ENCODE peak calls at places on chromosomes 16 and 17, in eight cellular contexts. One of them, this sample, is unnamed.

GRCh38 chr17:67830440-67830839 is 5.1 kb downstream of the BPTF start:
- DNase-seq in mesothelial cell of epicardium: no peak
- DNase-seq in fibroblast of lung: peak; percentile 12
- DNase-seq in adrenal gland: no peak
- DNase-seq in hepatocyte: peak; percentile 23
- DNase-seq in sigmoid colon: no peak
- DNase-seq in testis: peak; percentile 50
- DNase-seq in glutamatergic neuron: no peak
- DNase-seq in this sample: no peak

GRCh38 chr17:80980397-80981061 is 11.1 kb upstream of the CHMP6 start:
- DNase-seq in glutamatergic neuron: no peak
- DNase-seq in adrenal gland: no peak
- DNase-seq in testis: no peak
- DNase-seq in hepatocyte: no peak
- DNase-seq in fibroblast of lung: peak; percentile 59
- DNase-seq in sigmoid colon: no peak
- DNase-seq in mesothelial cell of epicardium: no peak
- DNase-seq in this sample: no peak

GRCh38 chr16:85613609-85614337 is 651 bp downstream of the GSE1 start:
- DNase-seq in hepatocyte: peak; percentile 76
- DNase-seq in sigmoid colon: peak; percentile 86
- DNase-seq in testis: peak; percentile 64
- DNase-seq in fibroblast of lung: peak; percentile 43
- DNase-seq in mesothelial cell of epicardium: no peak
- DNase-seq in glutamatergic neuron: peak; percentile 90
- DNase-seq in adrenal gland: peak; percentile 69
- DNase-seq in this sample: peak; percentile 69

GRCh38 chr16:10754941-10755340 is 11.3 kb downstream of the NUBP1 start:
- DNase-seq in fibroblast of lung: peak; percentile 80
- DNase-seq in testis: no peak
- DNase-seq in hepatocyte: no peak
- DNase-seq in glutamatergic neuron: no peak
- DNase-seq in mesothelial cell of epicardium: no peak
- DNase-seq in sigmoid colon: no peak
- DNase-seq in adrenal gland: no peak
- DNase-seq in this sample: no peak

GRCh38 chr17:14886200-14886739 is 378.9 kb downstream of the PMP22 start:
- DNase-seq in mesothelial cell of epicardium: no peak
- DNase-seq in testis: no peak
- DNase-seq in glutamatergic neuron: no peak
- DNase-seq in fibroblast of lung: no peak
- DNase-seq in sigmoid colon: no peak
- DNase-seq in adrenal gland: no peak
- DNase-seq in hepatocyte: no peak
- DNase-seq in this sample: no peak

GRCh38 chr16:68884867-68885266 is 41.5 kb downstream of the TANGO6 start:
- DNase-seq in adrenal gland: no peak
- DNase-seq in mesothelial cell of epicardium: no peak
- DNase-seq in testis: no peak
- DNase-seq in glutamatergic neuron: no peak
- DNase-seq in fibroblast of lung: no peak
- DNase-seq in sigmoid colon: no peak
- DNase-seq in hepatocyte: no peak
- DNase-seq in this sample: no peak

GRCh38 chr17:56593741-56594527 is 435 bp downstream of the NOG start:
- DNase-seq in mesothelial cell of epicardium: peak; percentile 50
- DNase-seq in testis: peak; percentile 63
- DNase-seq in glutamatergic neuron: peak; percentile 73
- DNase-seq in hepatocyte: peak; percentile 64
- DNase-seq in fibroblast of lung: peak; percentile 80
- DNase-seq in adrenal gland: peak; percentile 62
- DNase-seq in sigmoid colon: peak; percentile 72
- DNase-seq in this sample: peak; percentile 55

GRCh38 chr17:49218941-49219913 is 8.7 kb downstream of the ABI3 start:
- DNase-seq in sigmoid colon: no peak
- DNase-seq in adrenal gland: no peak
- DNase-seq in glutamatergic neuron: no peak
- DNase-seq in fibroblast of lung: no peak
- DNase-seq in mesothelial cell of epicardium: no peak
- DNase-seq in testis: no peak
- DNase-seq in hepatocyte: no peak
- DNase-seq in this sample: peak; percentile 56

DNA sequence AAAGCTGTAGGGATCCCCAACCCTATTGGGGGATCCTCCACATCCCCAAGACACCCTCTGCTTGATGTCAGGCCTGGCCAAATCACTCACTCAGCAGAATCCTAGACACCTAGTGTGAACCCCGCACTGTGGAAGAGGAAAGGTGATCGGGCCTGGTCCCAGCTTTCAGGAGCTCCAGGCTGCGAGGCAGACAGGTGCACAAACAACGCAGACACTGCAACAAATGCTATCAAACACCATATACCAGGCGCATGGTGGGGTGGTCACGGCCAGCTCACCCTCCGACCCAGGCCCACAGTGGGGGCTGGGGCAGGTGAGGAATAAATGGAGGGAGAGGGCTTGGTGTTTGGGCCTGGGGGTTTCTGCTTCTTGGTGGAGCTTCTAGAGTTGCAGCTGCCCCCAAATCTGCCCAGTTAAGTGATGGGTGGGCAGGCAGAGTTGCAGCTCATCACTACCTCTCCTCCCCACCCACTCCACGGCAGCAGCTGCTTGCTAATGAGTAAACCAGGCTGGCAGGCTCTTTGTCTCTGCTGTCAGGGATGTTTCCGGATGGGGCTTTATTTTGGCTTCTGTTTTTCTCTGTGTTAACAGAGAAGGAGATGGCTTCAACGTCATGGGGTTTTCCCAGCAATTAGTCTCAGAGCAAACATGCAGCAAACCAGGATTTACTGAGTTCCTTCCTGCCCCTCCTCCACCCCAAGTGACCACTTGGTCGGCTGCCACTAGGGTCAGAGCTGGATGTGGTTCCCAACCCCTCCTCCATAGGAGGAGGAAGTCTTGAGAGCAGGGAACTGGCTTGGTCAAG is 46.6 kb downstream of the PECAM1 start:
- DNase-seq in adrenal gland: peak; percentile 65
- DNase-seq in hepatocyte: peak; percentile 69
- DNase-seq in sigmoid colon: peak; percentile 79
- DNase-seq in glutamatergic neuron: no peak
- DNase-seq in mesothelial cell of epicardium: no peak
- DNase-seq in testis: peak; percentile 47
- DNase-seq in fibroblast of lung: peak; percentile 93
- DNase-seq in this sample: peak; percentile 76
- TF ChIP-seq CTCF in adrenal gland: no peak
- TF ChIP-seq CTCF in hepatocyte: no peak
- TF ChIP-seq CTCF in sigmoid colon: no peak
- TF ChIP-seq CTCF in glutamatergic neuron: no peak
- TF ChIP-seq CTCF in mesothelial cell of epicardium: no peak
- TF ChIP-seq CTCF in testis: no peak
- TF ChIP-seq CTCF in fibroblast of lung: no peak
- TF ChIP-seq CTCF in this sample: no peak

GRCh38 chr17:58427807-58428206 is 10.5 kb upstream of the RNF43 start:
- DNase-seq in mesothelial cell of epicardium: no peak
- DNase-seq in glutamatergic neuron: no peak
- DNase-seq in fibroblast of lung: no peak
- DNase-seq in testis: no peak
- DNase-seq in hepatocyte: no peak
- DNase-seq in adrenal gland: no peak
- DNase-seq in sigmoid colon: no peak
- DNase-seq in this sample: no peak

GRCh38 chr17:58436805-58437239 is 19.5 kb upstream of the RNF43 start:
- DNase-seq in fibroblast of lung: no peak
- DNase-seq in hepatocyte: no peak
- DNase-seq in glutamatergic neuron: no peak
- DNase-seq in mesothelial cell of epicardium: no peak
- DNase-seq in testis: no peak
- DNase-seq in adrenal gland: no peak
- DNase-seq in sigmoid colon: no peak
- DNase-seq in this sample: no peak

GRCh38 chr17:58432806-58433573 is 15.7 kb upstream of the RNF43 start:
- DNase-seq in fibroblast of lung: no peak
- DNase-seq in hepatocyte: no peak
- DNase-seq in glutamatergic neuron: no peak
- DNase-seq in mesothelial cell of epicardium: no peak
- DNase-seq in adrenal gland: no peak
- DNase-seq in sigmoid colon: no peak
- DNase-seq in testis: no peak
- DNase-seq in this sample: no peak
- TF ChIP-seq CTCF in fibroblast of lung: no peak
- TF ChIP-seq CTCF in hepatocyte: no peak
- TF ChIP-seq CTCF in glutamatergic neuron: no peak
- TF ChIP-seq CTCF in mesothelial cell of epicardium: no peak
- TF ChIP-seq CTCF in adrenal gland: no peak
- TF ChIP-seq CTCF in sigmoid colon: no peak
- TF ChIP-seq CTCF in testis: no peak
- TF ChIP-seq CTCF in this sample: no peak

GRCh38 chr17:6427284-6427781 is 7.6 kb downstream of the AIPL1 start:
- DNase-seq in hepatocyte: no peak
- DNase-seq in adrenal gland: no peak
- DNase-seq in sigmoid colon: no peak
- DNase-seq in testis: no peak
- DNase-seq in fibroblast of lung: peak; percentile 62
- DNase-seq in glutamatergic neuron: no peak
- DNase-seq in mesothelial cell of epicardium: no peak
- DNase-seq in this sample: no peak
- TF ChIP-seq CTCF in hepatocyte: no peak
- TF ChIP-seq CTCF in adrenal gland: no peak
- TF ChIP-seq CTCF in sigmoid colon: no peak
- TF ChIP-seq CTCF in testis: no peak
- TF ChIP-seq CTCF in fibroblast of lung: no peak
- TF ChIP-seq CTCF in glutamatergic neuron: no peak
- TF ChIP-seq CTCF in mesothelial cell of epicardium: no peak
- TF ChIP-seq CTCF in this sample: no peak

DNA sequence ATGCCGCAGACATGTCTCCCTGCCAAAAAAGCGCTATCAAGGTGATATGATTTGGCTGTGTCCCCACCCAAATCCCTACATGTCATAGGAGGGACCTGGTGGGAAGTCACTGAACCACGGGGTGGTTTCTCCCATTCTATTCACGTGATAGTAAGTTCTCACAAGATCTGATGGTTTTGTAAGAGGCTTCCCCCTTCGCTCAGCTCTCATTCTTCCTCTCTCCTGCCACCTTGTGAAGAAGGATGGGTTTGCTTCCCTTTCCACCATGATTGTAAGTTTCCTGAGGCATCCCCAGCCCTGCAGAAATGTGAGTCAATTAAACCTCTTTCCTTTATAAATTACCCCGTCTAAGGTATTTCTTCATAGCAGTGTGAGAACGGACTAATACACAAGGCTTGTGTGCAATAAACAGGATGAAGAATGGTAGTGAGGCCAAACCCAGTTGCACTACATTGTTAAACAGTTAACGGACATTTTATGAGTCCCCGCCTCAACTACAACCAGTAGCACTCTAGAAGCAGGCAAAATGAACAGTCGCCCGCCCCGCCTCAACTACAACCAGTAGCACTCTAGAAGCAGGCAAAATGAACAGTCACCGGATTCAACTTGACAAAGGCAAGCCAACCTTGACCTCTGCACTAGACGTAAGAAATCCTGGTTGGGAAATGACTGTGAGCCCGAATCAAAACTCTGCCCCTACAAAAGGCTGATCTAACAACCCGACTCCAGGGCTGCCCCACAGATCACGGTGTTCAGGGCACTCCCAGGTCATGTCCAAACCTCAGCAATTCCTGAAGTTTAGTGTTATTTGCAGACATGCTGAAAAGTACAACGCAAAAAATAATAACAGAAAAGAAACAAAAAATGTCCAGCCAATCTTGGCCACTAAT is 26.3 kb downstream of the VPS53 start:
- DNase-seq in glutamatergic neuron: no peak
- DNase-seq in fibroblast of lung: peak; percentile 35
- DNase-seq in sigmoid colon: no peak
- DNase-seq in mesothelial cell of epicardium: no peak
- DNase-seq in testis: no peak
- DNase-seq in adrenal gland: no peak
- DNase-seq in hepatocyte: peak; percentile 44
- DNase-seq in this sample: no peak
- TF ChIP-seq CTCF in glutamatergic neuron: no peak
- TF ChIP-seq CTCF in fibroblast of lung: no peak
- TF ChIP-seq CTCF in sigmoid colon: peak; percentile 21
- TF ChIP-seq CTCF in mesothelial cell of epicardium: no peak
- TF ChIP-seq CTCF in testis: no peak
- TF ChIP-seq CTCF in adrenal gland: peak; percentile 37
- TF ChIP-seq CTCF in hepatocyte: peak; percentile 40
- TF ChIP-seq CTCF in this sample: no peak

GRCh38 chr16:24800586-24800985 is 45.2 kb upstream of the SLC5A11 start:
- DNase-seq in mesothelial cell of epicardium: no peak
- DNase-seq in fibroblast of lung: peak; percentile 33
- DNase-seq in sigmoid colon: no peak
- DNase-seq in glutamatergic neuron: no peak
- DNase-seq in hepatocyte: no peak
- DNase-seq in testis: no peak
- DNase-seq in adrenal gland: no peak
- DNase-seq in this sample: peak; percentile 55
- TF ChIP-seq CTCF in mesothelial cell of epicardium: no peak
- TF ChIP-seq CTCF in fibroblast of lung: peak; percentile 10
- TF ChIP-seq CTCF in sigmoid colon: no peak
- TF ChIP-seq CTCF in glutamatergic neuron: no peak
- TF ChIP-seq CTCF in hepatocyte: peak; percentile 4
- TF ChIP-seq CTCF in testis: no peak
- TF ChIP-seq CTCF in adrenal gland: no peak
- TF ChIP-seq CTCF in this sample: peak; percentile 39

GRCh38 chr16:27341971-27342370 is 28.2 kb downstream of the IL4R start:
- DNase-seq in sigmoid colon: no peak
- DNase-seq in testis: no peak
- DNase-seq in adrenal gland: no peak
- DNase-seq in glutamatergic neuron: no peak
- DNase-seq in mesothelial cell of epicardium: no peak
- DNase-seq in fibroblast of lung: no peak
- DNase-seq in hepatocyte: no peak
- DNase-seq in this sample: no peak
- TF ChIP-seq CTCF in sigmoid colon: no peak
- TF ChIP-seq CTCF in testis: no peak
- TF ChIP-seq CTCF in adrenal gland: no peak
- TF ChIP-seq CTCF in glutamatergic neuron: no peak
- TF ChIP-seq CTCF in mesothelial cell of epicardium: no peak
- TF ChIP-seq CTCF in fibroblast of lung: no peak
- TF ChIP-seq CTCF in hepatocyte: no peak
- TF ChIP-seq CTCF in this sample: no peak

GRCh38 chr17:40564883-40565744 is at the start of gene CCR7:
- DNase-seq in mesothelial cell of epicardium: peak; percentile 13
- DNase-seq in fibroblast of lung: no peak
- DNase-seq in glutamatergic neuron: no peak
- DNase-seq in hepatocyte: no peak
- DNase-seq in adrenal gland: no peak
- DNase-seq in sigmoid colon: no peak
- DNase-seq in testis: no peak
- DNase-seq in this sample: peak; percentile 43
- TF ChIP-seq CTCF in mesothelial cell of epicardium: no peak
- TF ChIP-seq CTCF in fibroblast of lung: no peak
- TF ChIP-seq CTCF in glutamatergic neuron: no peak
- TF ChIP-seq CTCF in hepatocyte: no peak
- TF ChIP-seq CTCF in adrenal gland: no peak
- TF ChIP-seq CTCF in sigmoid colon: no peak
- TF ChIP-seq CTCF in testis: no peak
- TF ChIP-seq CTCF in this sample: no peak

This sample was measured in Calu3.